ENCODE peak calls at places on chromosomes 11 and 22, in six cellular contexts. G is right atrium auricular region, R is fibroblast of lung, M is thoracic aorta, Y is neural progenitor cell, U is left ventricle myocardium inferior. S is an unnamed sample.

GRCh38 chr22:44546686-44547310 is 48.8 kb upstream of the RTL6 start:
- DNase-seq in M (no peak), G (no peak), R (no peak), Y (no peak), U (no peak), S (no peak)

GRCh38 chr22:40121463-40121862 is 56.3 kb upstream of the TNRC6B start:
- DNase-seq in R (no peak), U (no peak), Y (no peak), M (no peak), G (no peak), S (no peak)

GRCh38 chr11:15896026-15896425 is 460.3 kb downstream of the SOX6 start:
- DNase-seq in R (no peak), U (no peak), M (no peak), G (no peak), Y (no peak), S (no peak)

GRCh38 chr22:27312567-27313507 is 488.7 kb downstream of the MN1 start:
- DNase-seq in M (no peak), G (no peak), U (no peak), Y (no peak), R (no peak), S (no peak)

GRCh38 chr11:117052196-117053149 is 45.8 kb downstream of the SIK3 start:
- DNase-seq in G (no peak), M (no peak), R (no peak), U (no peak), Y (no peak), S (no peak)

GRCh38 chr22:29810156-29810555 is 27.9 kb downstream of the ASCC2 start:
- DNase-seq in Y (no peak), G (no peak), R (no peak), U (no peak), M (no peak), S (no peak)

GRCh38 chr11:130449996-130450419 is 1.6 kb downstream of the ADAMTS15 start:
- DNase-seq in U (peak), R (peak), G (peak), M (peak), Y (peak), S (no peak)

GRCh38 chr11:87917111-87917510 is 258.1 kb downstream of the RAB38 start:
- DNase-seq in G (no peak), U (no peak), M (no peak), R (no peak), Y (no peak), S (no peak)

GRCh38 chr22:28873183-28873964 is 10.0 kb upstream of the ZNRF3 start:
- DNase-seq in G (no peak), M (no peak), U (no peak), R (no peak), Y (no peak), S (no peak)

DNA sequence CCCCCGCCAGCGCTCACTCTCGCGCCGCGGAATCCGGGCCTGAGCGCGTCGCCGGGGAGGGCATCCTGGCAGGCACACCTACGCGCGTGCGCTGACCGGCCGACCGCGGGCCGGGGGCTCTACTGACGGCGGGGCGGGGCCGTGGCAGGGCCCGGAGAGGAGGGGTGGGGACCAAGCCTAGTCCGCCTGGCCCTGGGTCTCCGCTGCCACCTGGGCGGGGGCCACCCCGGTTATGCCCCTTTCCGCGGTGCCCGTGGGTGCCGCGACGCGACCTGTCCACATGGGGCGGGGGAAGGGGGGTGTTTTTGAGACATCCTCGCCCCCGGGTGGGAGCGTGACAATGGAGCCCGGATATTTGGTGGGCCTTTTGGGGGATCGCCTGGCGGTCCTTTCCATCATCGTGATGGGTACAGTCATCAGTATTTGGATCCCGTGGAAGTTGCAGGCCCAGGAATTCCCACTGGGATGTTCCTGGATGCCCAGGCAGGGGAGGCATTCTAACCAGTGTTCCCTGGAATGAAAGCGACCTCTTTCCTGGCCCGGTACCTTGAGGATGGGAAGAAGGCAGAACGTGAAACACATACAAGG is 2.2 kb downstream of the NCAM1 start:
- DNase-seq in R (no peak), G (no peak), U (no peak), Y (peak), M (no peak), S (no peak)
- TF ChIP-seq CTCF in R (no peak), G (no peak), U (no peak), Y (no peak), M (no peak), S (no peak)

GRCh38 chr22:49500942-49501395 is 326.7 kb downstream of the BRD1 start:
- DNase-seq in U (no peak), R (no peak), M (no peak), Y (no peak), G (no peak), S (no peak)

GRCh38 chr22:49502126-49502826 is 325.4 kb downstream of the BRD1 start:
- DNase-seq in U (no peak), M (no peak), G (no peak), R (peak), Y (no peak), S (no peak)

GRCh38 chr22:49503896-49504521 is 323.7 kb downstream of the BRD1 start:
- DNase-seq in U (no peak), G (no peak), R (no peak), M (no peak), Y (no peak), S (peak)

GRCh38 chr22:49505337-49506009 is 322.2 kb downstream of the BRD1 start:
- DNase-seq in R (no peak), G (no peak), U (no peak), Y (no peak), M (no peak), S (no peak)

GRCh38 chr22:49503321-49503720 is 324.4 kb downstream of the BRD1 start:
- DNase-seq in G (no peak), Y (no peak), M (no peak), U (no peak), R (no peak), S (no peak)
- TF ChIP-seq CTCF in G (no peak), Y (no peak), M (no peak), U (no peak), R (no peak), S (no peak)

DNA sequence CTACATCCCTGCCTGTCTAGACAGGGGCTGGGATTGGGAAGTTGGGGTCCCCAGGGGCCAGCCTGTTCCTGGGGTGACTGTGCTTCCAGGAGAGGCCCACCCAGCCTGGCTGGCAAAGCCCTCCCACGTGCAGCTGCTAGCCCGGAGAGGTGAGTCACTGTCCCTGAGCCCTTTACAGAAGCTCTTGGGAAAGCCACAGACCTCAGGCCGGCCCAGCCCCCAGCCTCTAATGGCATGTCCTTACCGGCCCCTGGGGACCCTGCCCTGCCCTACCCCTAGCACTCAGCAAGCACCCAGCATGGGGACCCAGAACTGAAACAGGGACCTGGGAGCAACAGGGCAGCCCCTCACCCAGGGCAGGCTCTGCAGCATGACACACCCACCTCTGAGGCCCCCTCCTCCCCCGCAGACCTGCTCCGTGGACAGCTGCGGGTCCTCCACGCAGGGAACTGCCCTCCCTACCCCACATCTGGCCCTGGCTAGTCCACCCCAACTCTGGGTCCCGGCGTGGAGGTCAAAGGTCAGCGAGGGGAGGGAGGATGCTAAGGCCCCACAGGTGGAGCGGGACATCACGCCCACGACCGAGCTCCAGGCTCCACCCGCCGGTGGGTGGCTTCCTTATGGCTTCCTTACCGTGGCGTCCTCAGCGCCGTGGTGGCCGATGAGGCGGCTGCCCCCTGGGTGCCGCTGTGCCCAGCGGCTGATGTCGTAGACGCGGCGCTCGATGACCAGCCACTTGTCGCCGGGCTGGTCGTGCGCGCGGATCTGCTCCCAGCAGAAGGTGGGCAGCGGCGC is 612 bp downstream of the FADS3 start:
- DNase-seq in Y (peak), G (peak), R (peak), M (peak), U (peak), S (no peak)
- TF ChIP-seq CTCF in Y (peak), G (no peak), R (no peak), M (no peak), U (peak), S (peak)

DNA sequence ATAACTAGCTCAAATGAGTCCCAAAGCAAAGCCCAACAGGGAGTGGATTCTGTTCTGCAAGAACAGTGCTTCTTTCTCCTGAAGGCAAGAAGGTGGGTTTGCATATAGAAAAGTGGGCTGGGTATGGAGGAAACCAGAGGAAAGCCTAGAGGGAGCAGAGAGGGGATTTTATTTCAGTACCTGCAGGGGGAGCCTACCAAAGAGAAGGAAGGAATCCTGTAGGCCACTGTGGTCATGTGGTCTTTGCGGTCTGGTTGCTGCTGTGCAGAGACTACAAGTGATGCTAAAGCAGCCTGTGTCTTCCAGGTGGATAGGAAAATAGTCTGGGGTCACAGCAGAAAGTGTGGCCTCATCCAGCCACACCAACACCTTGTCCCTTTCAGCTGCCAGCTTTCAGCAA is 33.2 kb upstream of the ZBTB16 start:
- DNase-seq in U (no peak), Y (peak), M (no peak), G (no peak), R (peak), S (no peak)
- TF ChIP-seq CTCF in U (peak), Y (peak), M (no peak), G (no peak), R (no peak), S (no peak)

GRCh38 chr22:31628969-31629723 is 32.9 kb downstream of the PISD start:
- DNase-seq in G (no peak), M (no peak), Y (no peak), R (no peak), U (no peak), S (no peak)
- TF ChIP-seq CTCF in G (no peak), M (no peak), Y (peak), R (no peak), U (no peak), S (no peak)

DNA sequence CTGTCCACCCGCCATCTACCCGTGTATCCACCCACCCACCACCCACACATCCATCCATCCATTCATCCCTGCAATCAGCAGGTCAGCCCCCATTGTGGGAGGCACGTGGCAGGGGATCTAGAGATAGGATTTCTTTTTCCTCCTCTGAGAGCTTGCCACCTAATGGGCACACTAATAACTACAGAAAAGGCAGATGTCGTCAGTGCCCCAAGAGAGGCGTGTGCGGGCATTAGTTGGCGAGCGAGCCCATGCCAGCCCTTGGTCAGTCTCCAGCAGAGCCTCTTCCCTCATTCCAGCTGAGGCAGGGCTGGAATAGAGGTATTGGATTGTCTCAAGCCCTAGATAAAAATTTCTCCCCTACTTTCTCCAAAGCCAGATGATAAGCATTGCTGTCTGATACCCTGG is 9.7 kb downstream of the USP2 start:
- DNase-seq in R (peak), G (no peak), M (no peak), Y (no peak), U (no peak), S (no peak)
- TF ChIP-seq CTCF in R (no peak), G (peak), M (peak), Y (peak), U (peak), S (no peak)

DNA sequence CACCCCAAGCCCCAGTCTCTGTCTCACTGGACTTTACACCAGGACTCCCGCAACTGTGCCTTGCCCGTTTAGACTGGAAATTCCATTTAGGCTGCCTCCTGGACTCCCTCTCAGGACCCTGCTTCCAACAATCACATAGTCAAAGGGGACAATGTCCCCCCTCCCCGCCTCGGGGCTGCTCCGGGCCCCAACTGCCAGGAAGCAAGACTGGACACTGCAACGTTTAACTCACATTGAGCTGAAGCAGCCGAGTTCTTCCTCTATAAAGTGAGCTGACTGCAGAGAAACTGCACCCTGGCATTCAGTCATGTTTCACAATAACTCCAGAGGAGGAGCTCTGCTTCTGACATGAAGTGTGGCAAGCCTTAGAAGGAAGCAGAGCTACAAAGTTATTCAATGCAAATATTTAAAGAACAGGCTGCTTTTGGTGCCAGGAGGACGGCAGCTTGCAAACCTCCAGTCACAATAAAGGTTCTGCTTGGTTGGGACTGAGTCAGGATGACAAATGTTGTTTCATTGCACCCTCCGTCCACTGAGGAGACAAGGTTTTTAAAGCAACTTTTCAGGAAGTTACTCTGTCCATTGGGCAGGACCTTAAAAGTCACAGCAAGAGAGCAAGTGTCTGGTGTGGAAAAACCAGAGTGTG is 19.9 kb downstream of the PACSIN2 start:
- DNase-seq in U (no peak), M (peak), G (peak), Y (no peak), R (peak), S (peak)
- TF ChIP-seq CTCF in U (no peak), M (no peak), G (no peak), Y (no peak), R (no peak), S (no peak)

GRCh38 chr11:19160839-19161238 is 40.9 kb downstream of the CSRP3 start:
- DNase-seq in U (no peak), Y (no peak), R (peak), G (no peak), M (no peak), S (no peak)
- TF ChIP-seq CTCF in U (peak), Y (no peak), R (no peak), G (peak), M (no peak), S (no peak)

DNA sequence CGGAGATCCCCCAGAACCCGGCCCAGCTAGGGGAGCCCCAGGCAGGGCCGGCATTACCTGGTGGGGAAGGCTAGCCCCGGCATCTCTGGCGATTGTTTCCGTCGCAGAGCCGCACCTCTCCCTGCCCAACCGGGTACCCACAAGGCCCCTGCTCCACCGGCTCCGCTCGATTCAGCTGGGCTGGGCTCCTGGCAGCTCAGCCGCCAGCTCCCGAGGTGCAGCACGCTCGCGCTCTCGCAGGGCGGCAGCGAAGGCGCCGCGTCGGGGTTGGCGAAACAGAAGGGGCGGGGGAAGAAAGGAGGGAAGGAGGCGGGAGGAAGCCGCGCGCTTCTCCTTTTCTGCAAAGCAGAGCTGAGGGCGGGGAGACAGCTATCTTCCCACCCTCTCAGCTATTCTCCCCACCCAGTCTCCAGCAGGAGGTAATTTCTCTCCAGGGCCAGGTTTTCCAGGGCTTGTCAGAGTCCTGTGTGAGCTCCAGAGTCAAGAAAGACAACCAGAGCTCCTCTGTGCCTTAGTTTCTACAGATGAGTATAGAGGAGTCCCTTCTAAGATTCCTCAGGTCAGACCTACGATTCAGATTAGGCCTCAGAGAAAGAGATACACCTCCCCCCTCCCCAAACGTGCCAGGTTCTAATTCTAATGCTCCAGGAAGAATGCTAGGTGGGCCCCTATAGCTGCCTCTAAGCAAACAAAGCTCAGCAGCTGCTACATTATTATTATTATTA is 62.0 kb downstream of the PAK1 start:
- DNase-seq in R (peak), U (peak), Y (peak), M (peak), G (peak), S (peak)
- TF ChIP-seq CTCF in R (no peak), U (peak), Y (no peak), M (no peak), G (no peak), S (peak)

DNA sequence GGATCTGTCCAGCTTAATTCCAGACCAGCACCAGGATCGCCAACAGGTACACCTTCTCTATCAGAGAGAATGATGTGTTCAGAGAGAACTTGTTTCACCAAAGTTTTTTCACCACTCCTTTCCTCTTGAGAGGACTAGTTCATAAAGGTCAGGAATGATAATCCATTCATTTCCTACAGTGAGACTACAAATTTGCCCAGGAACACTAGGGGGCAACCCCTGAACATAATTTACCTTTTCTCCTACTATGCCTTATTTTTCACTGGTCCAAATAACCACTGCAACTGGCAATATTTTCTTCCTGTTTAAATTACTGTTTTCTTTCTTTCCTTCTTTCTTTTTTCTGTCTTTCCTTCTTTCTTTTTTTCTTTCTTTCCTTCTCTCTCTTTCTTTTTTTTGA is 22.5 kb downstream of the CAVIN3 start:
- DNase-seq in G (no peak), U (no peak), M (no peak), Y (no peak), R (no peak), S (no peak)
- TF ChIP-seq CTCF in G (peak), U (peak), M (peak), Y (peak), R (peak), S (peak)